ENCODE peak calls at places on chromosomes 11 and 22, in eight cellular contexts. T, F, Z, V, U, M, J and L are unnamed samples.
A peak's percentile ranks its signal among the peaks of the same experiment; 100 is the strongest.

GRCh38 chr11:65185869-65186341 is 4.2 kb downstream of the CAPN1 start:
- DNase-seq in T (no peak), F (no peak), Z (no peak), V (no peak), U (no peak), M (no peak), J (no peak), L (no peak)

GRCh38 chr11:102438311-102439062 is 14.1 kb downstream of the TMEM123 start:
- DNase-seq in T (no peak), F (no peak), Z (no peak), V (no peak), U (no peak), M (no peak), J (peak; percentile 57), L (no peak)

GRCh38 chr22:43992331-43992821 is 31.7 kb upstream of the PARVB start:
- DNase-seq in T (no peak), F (no peak), Z (no peak), V (no peak), U (peak; percentile 42), M (peak; percentile 85), J (no peak), L (peak; percentile 7)

GRCh38 chr11:111326824-111327223 is 28.5 kb downstream of the POU2AF3 start:
- DNase-seq in T (no peak), F (no peak), Z (no peak), V (no peak), U (no peak), M (no peak), J (no peak), L (no peak)

GRCh38 chr22:38246046-38246658 is 26.7 kb downstream of the TMEM184B start:
- DNase-seq in T (no peak), F (no peak), Z (no peak), V (no peak), U (no peak), M (no peak), J (no peak), L (no peak)

GRCh38 chr22:36901411-36902142 is 11.9 kb upstream of the CSF2RB start:
- DNase-seq in T (no peak), F (no peak), Z (no peak), V (peak; percentile 70), U (no peak), M (no peak), J (no peak), L (no peak)

GRCh38 chr22:47918936-47919505 is 1156.6 kb downstream of the TBC1D22A start:
- DNase-seq in T (no peak), F (peak; percentile 88), Z (no peak), V (no peak), U (no peak), M (no peak), J (no peak), L (no peak)

GRCh38 chr11:1177020-1177770 is 19.4 kb downstream of the MUC5AC start:
- DNase-seq in T (no peak), F (no peak), Z (no peak), V (no peak), U (no peak), M (no peak), J (no peak), L (no peak)

GRCh38 chr11:73759520-73760065 is 1.3 kb downstream of the RAB6A start:
- DNase-seq in T (no peak), F (no peak), Z (no peak), V (no peak), U (peak; percentile 42), M (no peak), J (no peak), L (no peak)
- TF ChIP-seq CTCF in T (no peak), F (peak; percentile 43), Z (no peak), V (no peak), U (peak; percentile 43), M (no peak), J (no peak), L (peak; percentile 20)

DNA sequence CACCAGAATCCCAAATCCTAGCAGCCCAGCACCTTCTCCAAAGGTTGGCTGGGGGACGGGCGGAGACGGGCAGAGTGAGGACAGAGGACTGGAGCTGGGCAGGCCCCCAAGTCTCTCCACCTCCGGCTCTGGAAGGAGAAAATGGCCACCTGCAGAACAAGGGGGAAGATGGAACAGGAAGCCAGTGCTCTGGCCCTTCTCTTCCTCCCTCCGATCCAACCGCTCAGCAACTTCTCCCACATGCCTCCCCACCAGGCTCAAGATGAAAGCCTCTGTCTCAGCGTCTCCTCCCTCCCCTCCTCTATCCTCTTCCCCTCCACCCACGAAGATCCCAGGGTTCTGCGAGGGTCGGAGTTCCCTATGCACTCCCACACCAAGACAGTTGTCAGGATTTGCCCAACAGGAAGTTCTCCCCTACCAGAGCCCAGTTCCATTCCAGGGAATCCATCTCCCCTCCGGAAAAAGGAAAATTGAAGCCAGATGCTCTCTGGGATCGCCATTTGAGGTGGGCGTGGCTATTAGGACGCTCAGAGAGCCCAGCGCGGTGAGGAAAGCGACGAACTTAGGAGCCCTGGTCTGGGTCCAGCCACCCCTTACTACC is 20.0 kb downstream of the ADA2 start:
- DNase-seq in T (peak; percentile 57), F (no peak), Z (peak; percentile 39), V (no peak), U (peak; percentile 78), M (peak; percentile 27), J (no peak), L (no peak)
- H3K4me3 ChIP-seq in T (no peak overlapping the region), F (peak overlapping the region; percentile 50), Z (peak overlapping the region; percentile 59), V (no peak overlapping the region), U (peak overlapping the region; percentile 51), M (peak overlapping the region; percentile 44), J (no peak overlapping the region), L (peak overlapping the region; percentile 23)

GRCh38 chr22:39598017-39598965 is 27.7 kb downstream of the CACNA1I start:
- DNase-seq in T (peak; percentile 93), F (no peak), Z (peak; percentile 57), V (no peak), U (no peak), M (no peak), J (peak; percentile 70), L (no peak)
- TF ChIP-seq CTCF in T (peak; percentile 36), F (no peak), Z (no peak), V (no peak), U (peak; percentile 1), M (no peak), J (no peak), L (no peak)

GRCh38 chr11:17934194-17934593 is 78.7 kb downstream of the SERGEF start:
- DNase-seq in T (no peak), F (no peak), Z (no peak), V (no peak), U (no peak), M (no peak), J (no peak), L (no peak)
- H3K4me3 ChIP-seq in T (no peak overlapping the region), F (no peak overlapping the region), Z (no peak overlapping the region), V (no peak overlapping the region), U (no peak overlapping the region), M (no peak overlapping the region), J (no peak overlapping the region), L (no peak overlapping the region)

DNA sequence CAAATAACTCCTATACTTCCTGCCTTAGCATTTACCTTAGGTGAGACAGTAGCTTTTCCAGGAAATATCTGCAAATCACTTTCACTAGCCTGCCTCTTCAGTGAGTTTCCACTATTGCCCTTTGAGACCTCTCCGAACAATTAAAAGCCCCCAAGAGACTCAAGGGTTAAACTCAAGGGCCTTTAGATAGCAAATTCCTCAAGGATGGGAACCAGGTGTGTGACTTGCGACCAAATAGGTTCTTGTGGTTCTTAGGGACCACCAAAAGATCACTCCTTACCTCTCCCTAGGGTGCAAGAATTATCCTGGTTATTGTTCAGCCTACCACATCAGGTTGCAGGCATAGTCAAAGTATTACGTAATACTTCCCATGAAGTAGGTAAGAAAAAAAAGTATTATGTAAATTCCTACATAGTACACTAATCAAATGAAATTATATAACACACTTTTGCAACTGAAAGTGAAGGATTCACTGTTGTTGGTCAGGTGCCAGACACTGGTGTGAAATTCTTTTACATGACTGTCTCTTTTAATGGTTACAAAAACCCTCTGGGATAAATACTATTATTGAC is 1.4 kb upstream of the RDX start:
- DNase-seq in T (no peak), F (no peak), Z (no peak), V (no peak), U (peak; percentile 21), M (no peak), J (no peak), L (no peak)
- TF ChIP-seq CTCF in T (no peak), F (no peak), Z (no peak), V (no peak), U (no peak), M (no peak), J (no peak), L (no peak)

GRCh38 chr11:128405693-128406364 is 181.5 kb downstream of the ETS1 start:
- DNase-seq in T (no peak), F (peak; percentile 72), Z (no peak), V (no peak), U (peak; percentile 52), M (no peak), J (no peak), L (no peak)

GRCh38 chr11:128411149-128411548 is 176.2 kb downstream of the ETS1 start:
- DNase-seq in T (no peak), F (no peak), Z (no peak), V (no peak), U (no peak), M (no peak), J (no peak), L (no peak)

GRCh38 chr11:128409476-128409875 is 177.9 kb downstream of the ETS1 start:
- DNase-seq in T (no peak), F (peak; percentile 21), Z (no peak), V (no peak), U (peak; percentile 89), M (peak; percentile 76), J (no peak), L (peak; percentile 45)

GRCh38 chr11:128407962-128408361 is 179.4 kb downstream of the ETS1 start:
- DNase-seq in T (no peak), F (no peak), Z (no peak), V (no peak), U (peak; percentile 96), M (peak; percentile 91), J (no peak), L (peak; percentile 92)

DNA sequence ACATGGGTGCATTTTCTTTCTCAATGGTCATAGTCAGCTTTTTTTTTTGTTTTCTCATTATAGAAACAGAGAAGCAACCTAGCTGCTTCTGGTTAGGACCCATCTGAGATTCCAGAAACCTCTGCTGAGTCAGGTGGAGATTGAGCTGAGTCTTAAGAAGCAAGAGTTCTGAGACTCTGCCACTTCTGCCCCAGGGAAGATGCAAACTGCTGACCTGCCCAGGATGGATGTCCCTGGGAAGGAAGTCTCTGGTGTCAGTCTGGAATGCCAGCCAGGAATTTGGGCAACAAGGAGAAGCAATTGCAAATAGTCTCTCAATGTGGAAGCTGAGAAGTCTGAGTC is 181.0 kb downstream of the ETS1 start:
- DNase-seq in T (no peak), F (peak; percentile 81), Z (no peak), V (no peak), U (no peak), M (no peak), J (no peak), L (no peak)
- H3K4me3 ChIP-seq in T (no peak overlapping the region), F (no peak overlapping the region), Z (no peak overlapping the region), V (no peak overlapping the region), U (no peak overlapping the region), M (no peak overlapping the region), J (no peak overlapping the region), L (no peak overlapping the region)

GRCh38 chr11:97136067-97136466 is 746.3 kb downstream of the JRKL start:
- DNase-seq in T (no peak), F (no peak), Z (no peak), V (no peak), U (no peak), M (no peak), J (no peak), L (no peak)

GRCh38 chr11:97143463-97143862 is 753.6 kb downstream of the JRKL start:
- DNase-seq in T (no peak), F (no peak), Z (no peak), V (no peak), U (no peak), M (no peak), J (no peak), L (no peak)

GRCh38 chr11:97140885-97141494 is 751.2 kb downstream of the JRKL start:
- DNase-seq in T (no peak), F (no peak), Z (no peak), V (no peak), U (no peak), M (no peak), J (no peak), L (no peak)
- TF ChIP-seq CTCF in T (no peak), F (no peak), Z (peak; percentile 57), V (peak; percentile 60), U (no peak), M (peak; percentile 6), J (no peak), L (no peak)